ENCODE peak calls at places on chromosomes 1 and 21, in six cellular contexts. A, R, Q, D, B and L are unnamed samples.

GRCh38 chr1:93770640-93771039 is 89.0 kb upstream of the BCAR3 start:
- DNase-seq in A (no peak), R (no peak), Q (no peak), D (peak; percentile 11), B (no peak), L (no peak)

GRCh38 chr1:184118051-184118450 is 66.5 kb downstream of the TSEN15 start:
- DNase-seq in A (no peak), R (peak; percentile 22), Q (no peak), D (no peak), B (no peak), L (no peak)

GRCh38 chr21:42460391-42461184 is 35.4 kb downstream of the RSPH1 start:
- DNase-seq in A (peak; percentile 9), R (no peak), Q (no peak), D (no peak), B (no peak), L (no peak)

GRCh38 chr1:162878000-162878596 is 17.1 kb upstream of the CCDC190 start:
- DNase-seq in A (peak; percentile 63), R (peak; percentile 47), Q (no peak), D (peak; percentile 72), B (peak; percentile 14), L (peak; percentile 74)

GRCh38 chr1:114342376-114342775 is 168.6 kb downstream of the TRIM33 start:
- DNase-seq in A (no peak), R (no peak), Q (peak; percentile 82), D (no peak), B (no peak), L (no peak)

GRCh38 chr1:165408518-165408917 is 36.4 kb downstream of the RXRG start:
- DNase-seq in A (no peak), R (peak; percentile 57), Q (no peak), D (peak; percentile 29), B (no peak), L (peak; percentile 48)

GRCh38 chr1:147245586-147246021 is 3.1 kb downstream of the CHD1L start:
- DNase-seq in A (no peak), R (no peak), Q (no peak), D (no peak), B (no peak), L (no peak)

GRCh38 chr1:10431065-10431730 is 965 bp downstream of the CENPS start:
- DNase-seq in A (no peak), R (no peak), Q (no peak), D (no peak), B (no peak), L (no peak)

GRCh38 chr1:23591460-23592208 is 32.3 kb upstream of the ID3 start:
- DNase-seq in A (no peak), R (peak; percentile 86), Q (no peak), D (no peak), B (no peak), L (no peak)

GRCh38 chr21:31671931-31672330 is 12.4 kb downstream of the SOD1 start:
- DNase-seq in A (no peak), R (no peak), Q (no peak), D (no peak), B (no peak), L (no peak)

GRCh38 chr21:36045993-36046392 is 14.3 kb downstream of the SETD4 start:
- DNase-seq in A (no peak), R (no peak), Q (no peak), D (no peak), B (no peak), L (no peak)

GRCh38 chr1:8083739-8084484 is 57.8 kb upstream of the ERRFI1 start:
- DNase-seq in A (no peak), R (peak; percentile 73), Q (no peak), D (no peak), B (no peak), L (no peak)

GRCh38 chr21:38384246-38384576 is 114.1 kb downstream of the ERG start:
- DNase-seq in A (no peak), R (no peak), Q (no peak), D (no peak), B (no peak), L (no peak)

GRCh38 chr1:27010226-27010994 is 2.2 kb downstream of the TENT5B start:
- DNase-seq in A (no peak), R (no peak), Q (no peak), D (no peak), B (no peak), L (no peak)

GRCh38 chr1:60984066-60984799 is 98.1 kb upstream of the NFIA start:
- DNase-seq in A (no peak), R (no peak), Q (peak; percentile 92), D (no peak), B (no peak), L (no peak)

GRCh38 chr1:193325042-193325441 is 138.6 kb upstream of the B3GALT2 start:
- DNase-seq in A (no peak), R (no peak), Q (no peak), D (no peak), B (no peak), L (no peak)

GRCh38 chr1:66033781-66034180 is 241.1 kb downstream of the PDE4B start:
- DNase-seq in A (no peak), R (no peak), Q (no peak), D (no peak), B (no peak), L (no peak)

GRCh38 chr21:37792046-37792445 is 124.2 kb downstream of the KCNJ6 start:
- DNase-seq in A (no peak), R (no peak), Q (no peak), D (no peak), B (no peak), L (no peak)

GRCh38 chr1:24316659-24317058 is 2.5 kb upstream of the GRHL3 start:
- DNase-seq in A (no peak), R (peak; percentile 31), Q (no peak), D (no peak), B (no peak), L (no peak)

GRCh38 chr1:108897865-108898720 is 21.3 kb downstream of the GPSM2 start:
- DNase-seq in A (no peak), R (peak; percentile 55), Q (no peak), D (peak; percentile 26), B (no peak), L (no peak)

GRCh38 chr1:89203166-89203565 is 4.4 kb upstream of the GBP4 start:
- DNase-seq in A (no peak), R (no peak), Q (no peak), D (no peak), B (no peak), L (no peak)

GRCh38 chr1:197302775-197303174 is 34.7 kb downstream of the CRB1 start:
- DNase-seq in A (no peak), R (no peak), Q (no peak), D (no peak), B (no peak), L (no peak)

GRCh38 chr1:207051615-207051943 is 571 bp upstream of the YOD1 start:
- DNase-seq in A (no peak), R (no peak), Q (no peak), D (no peak), B (no peak), L (no peak)
- H3K4me1 ChIP-seq in A (peaks cover 53% of the 10 kb centered on the region), R (peaks cover 42% of the 10 kb centered on the region), Q (peaks cover 44% of the 10 kb centered on the region), D (peaks cover 3% of the 10 kb centered on the region), B (peaks cover 33% of the 10 kb centered on the region), L (peaks cover 11% of the 10 kb centered on the region)

GRCh38 chr1:29180497-29181412 is 945 bp downstream of the SRSF4 start:
- DNase-seq in A (no peak), R (no peak), Q (no peak), D (no peak), B (no peak), L (no peak)

GRCh38 chr1:29179641-29180184 is 2.0 kb downstream of the SRSF4 start:
- DNase-seq in A (no peak), R (no peak), Q (no peak), D (no peak), B (no peak), L (no peak)

GRCh38 chr1:29176567-29176966 is 5.1 kb downstream of the SRSF4 start:
- DNase-seq in A (no peak), R (no peak), Q (no peak), D (no peak), B (no peak), L (no peak)

GRCh38 chr1:29181413-29182225 is at the start of gene SRSF4:
- DNase-seq in A (peak; percentile 99), R (peak; percentile 97), Q (peak; percentile 98), D (peak; percentile 96), B (peak; percentile 92), L (peak; percentile 97)

DNA sequence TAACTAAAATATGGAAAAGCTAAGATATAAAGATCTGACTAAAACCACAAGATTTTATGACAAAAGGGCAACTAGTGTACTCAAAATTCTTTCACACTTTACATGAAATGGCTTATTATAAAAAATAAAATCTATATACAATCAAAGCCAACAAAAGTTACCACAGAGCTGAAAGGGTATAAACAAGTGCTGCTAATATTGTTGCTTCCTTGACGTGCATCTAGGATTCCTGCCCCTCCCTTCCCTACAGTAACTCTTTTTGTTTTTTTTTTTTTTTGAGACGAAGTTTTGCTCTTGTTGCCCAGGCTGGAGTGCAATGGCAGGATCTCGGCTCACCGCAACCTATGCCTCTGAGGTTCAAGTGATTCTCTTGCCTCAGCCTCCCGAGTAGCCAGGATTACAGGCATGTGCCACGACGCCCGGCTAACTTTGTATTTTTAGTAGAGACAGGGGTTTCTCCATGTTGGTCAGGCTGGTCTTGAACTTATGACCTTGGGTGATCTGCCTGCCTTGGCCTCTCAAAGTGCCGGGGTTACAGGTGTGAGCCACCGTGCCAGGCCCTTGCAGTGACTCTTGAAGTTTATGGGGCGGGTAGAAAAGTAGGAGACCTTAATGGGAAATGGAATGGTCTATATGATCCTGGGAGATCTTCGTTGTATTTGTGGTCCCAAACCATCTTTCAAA is 4.5 kb downstream of the SRSF4 start:
- DNase-seq in A (no peak), R (no peak), Q (no peak), D (no peak), B (no peak), L (no peak)
- H3K4me3 ChIP-seq in A (no peak overlapping the region), R (no peak overlapping the region), Q (no peak overlapping the region), D (no peak overlapping the region), B (no peak overlapping the region), L (no peak overlapping the region)

GRCh38 chr1:16183157-16183556 is 27.3 kb upstream of the EPHA2 start:
- DNase-seq in A (no peak), R (peak; percentile 84), Q (no peak), D (no peak), B (no peak), L (no peak)

GRCh38 chr1:16184557-16185303 is 27.7 kb downstream of the ARHGEF19 start:
- DNase-seq in A (no peak), R (no peak), Q (no peak), D (no peak), B (no peak), L (no peak)

GRCh38 chr1:16181887-16182719 is 26.2 kb upstream of the EPHA2 start:
- DNase-seq in A (peak; percentile 63), R (peak; percentile 93), Q (peak; percentile 97), D (no peak), B (peak; percentile 68), L (peak; percentile 86)

GRCh38 chr1:16186655-16187235 is 25.7 kb downstream of the ARHGEF19 start:
- DNase-seq in A (no peak), R (no peak), Q (no peak), D (no peak), B (no peak), L (no peak)

GRCh38 chr1:16183765-16184556 is 28.1 kb upstream of the EPHA2 start:
- DNase-seq in A (no peak), R (no peak), Q (no peak), D (no peak), B (no peak), L (no peak)
- H3K4me1 ChIP-seq in A (peaks cover 27% of the 10 kb centered on the region), R (peaks cover 84% of the 10 kb centered on the region), Q (peaks cover 58% of the 10 kb centered on the region), D (peaks cover 7% of the 10 kb centered on the region), B (peaks cover 34% of the 10 kb centered on the region), L (peaks cover 45% of the 10 kb centered on the region)

DNA sequence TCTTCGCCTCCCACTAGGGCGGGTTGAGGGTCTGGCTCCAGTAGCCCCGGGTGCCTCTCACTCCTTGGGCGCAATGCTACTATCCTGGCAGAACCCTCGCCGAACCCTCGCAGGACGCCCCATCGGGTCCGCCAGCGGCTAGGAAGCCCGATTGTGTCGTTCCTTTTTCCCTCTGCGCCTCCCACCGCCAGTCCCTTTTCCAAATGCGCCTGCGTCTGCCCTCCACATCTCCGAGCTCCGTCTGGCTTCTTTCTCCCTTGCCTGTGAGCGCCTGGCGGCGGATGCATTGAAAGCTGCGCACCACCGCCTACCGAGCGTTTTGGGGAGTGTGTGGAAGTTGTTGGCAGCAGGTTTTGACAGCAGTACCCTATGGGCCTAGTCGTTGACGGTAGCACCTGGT is 1.0 kb upstream of the DIRAS3 start:
- DNase-seq in A (peak; percentile 74), R (no peak), Q (no peak), D (peak; percentile 23), B (no peak), L (no peak)
- H3K4me3 ChIP-seq in A (no peak overlapping the region), R (no peak overlapping the region), Q (peak overlapping the region; percentile 40), D (peak overlapping the region; percentile 72), B (peak overlapping the region; percentile 69), L (no peak overlapping the region)